ENCODE peak calls at places on chromosomes 12 and 14, in six cellular contexts. Q, L, K, D, V and R are unnamed samples.

GRCh38 chr14:92916201-92916600 is 6.7 kb upstream of the CHGA start:
- DNase-seq in V (no peak), L (no peak), K (no peak), Q (no peak), D (no peak), R (no peak)

GRCh38 chr14:42192659-42193425 is 586.2 kb downstream of the LRFN5 start:
- DNase-seq in V (no peak), K (no peak), Q (peak; percentile 17), L (no peak), D (no peak), R (no peak)

GRCh38 chr12:65881965-65882413 is 57.7 kb downstream of the HMGA2 start:
- DNase-seq in L (no peak), V (no peak), Q (no peak), K (peak; percentile 95), D (peak; percentile 85), R (peak; percentile 75)

GRCh38 chr14:67187826-67188225 is 1.4 kb upstream of the GARIN2 start:
- DNase-seq in V (no peak), D (no peak), K (no peak), L (no peak), Q (no peak), R (peak; percentile 69)

GRCh38 chr12:31306871-31307270 is 19.1 kb downstream of the SINHCAF start:
- DNase-seq in Q (no peak), L (no peak), K (no peak), D (no peak), V (no peak), R (no peak)

GRCh38 chr12:91413591-91413990 is 231.0 kb upstream of the DCN start:
- DNase-seq in V (peak; percentile 57), K (no peak), D (no peak), L (no peak), Q (no peak), R (no peak)

GRCh38 chr12:78457951-78458350 is 406.6 kb upstream of the SYT1 start:
- DNase-seq in D (no peak), Q (no peak), V (no peak), K (no peak), L (no peak), R (no peak)

GRCh38 chr12:104805186-104805585 is 152.9 kb downstream of the SLC41A2 start:
- DNase-seq in L (no peak), Q (no peak), D (no peak), K (no peak), V (no peak), R (no peak)

GRCh38 chr12:46266382-46266791 is 2.5 kb downstream of the SLC38A1 start:
- DNase-seq in K (no peak), L (no peak), Q (peak; percentile 41), V (peak; percentile 41), D (no peak), R (no peak)
- TF ChIP-seq CTCF in K (no peak), L (no peak), Q (no peak), V (no peak), D (no peak), R (no peak)

DNA sequence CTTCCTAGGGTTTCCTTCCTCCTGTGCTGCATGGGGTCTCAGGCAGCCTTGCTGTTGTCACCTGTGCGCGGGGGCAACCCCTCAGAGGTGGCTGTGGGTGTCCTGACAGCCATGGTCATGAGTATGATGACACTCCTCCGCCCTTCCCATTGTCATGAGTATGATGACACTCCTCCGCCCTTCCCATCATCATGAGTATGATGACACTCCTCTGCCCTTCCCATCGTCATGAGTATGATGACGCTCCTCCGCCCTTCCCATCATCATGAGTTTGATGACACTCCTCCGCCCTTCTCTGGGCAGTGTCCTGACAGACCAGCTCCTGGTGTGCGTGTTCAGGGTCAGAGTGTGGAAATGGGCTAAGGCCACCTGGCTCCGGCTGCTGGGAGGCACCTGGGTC is 39.9 kb downstream of the FBRSL1 start:
- DNase-seq in D (no peak), Q (no peak), V (no peak), K (no peak), L (no peak), R (no peak)
- TF ChIP-seq EP300 in D (no peak), Q (no peak), V (no peak), K (no peak), L (no peak), R (no peak)

GRCh38 chr12:32671930-32672785 is 6.9 kb upstream of the DNM1L start:
- DNase-seq in D (peak; percentile 47), V (peak; percentile 85), L (peak; percentile 51), Q (peak; percentile 61), K (no peak), R (peak; percentile 47)
- TF ChIP-seq CTCF in D (peak; percentile 49), V (peak; percentile 73), L (peak; percentile 83), Q (peak; percentile 80), K (peak; percentile 42), R (no peak)

GRCh38 chr12:82904219-82904795 is 217.6 kb downstream of the TMTC2 start:
- DNase-seq in V (peak; percentile 29), K (no peak), Q (no peak), D (no peak), L (no peak), R (no peak)
- TF ChIP-seq EP300 in V (peak; percentile 10), K (no peak), Q (no peak), D (no peak), L (no peak), R (no peak)